ENCODE peak calls at places on chromosome 22, in seven cellular contexts. O is SK-N-SH, V is AG10803, R is choroid plexus epithelial cell, A is natural killer cell, B is left ventricle myocardium inferior, X is MCF 10A. H is an unnamed sample.

GRCh38 chr22:46612904-46613605 is 7.1 kb upstream of the GRAMD4 start:
- DNase-seq in O (peak; percentile 90), V (no peak), R (no peak), A (peak; percentile 27), B (peak; percentile 42), X (no peak), H (no peak)

GRCh38 chr22:33476716-33477115 is 418.5 kb upstream of the SYN3 start:
- DNase-seq in O (no peak), V (peak; percentile 36), R (peak; percentile 4), A (no peak), B (no peak), X (no peak), H (no peak)

GRCh38 chr22:41947181-41948080 is 479 bp upstream of the CENPM start:
- DNase-seq in O (no peak), V (no peak), R (no peak), A (no peak), B (no peak), X (no peak), H (no peak)

GRCh38 chr22:44574057-44574456 is 76.0 kb upstream of the RTL6 start:
- DNase-seq in O (no peak), V (peak; percentile 88), R (no peak), A (no peak), B (no peak), X (peak; percentile 96), H (no peak)

GRCh38 chr22:17578129-17578754 is 14.9 kb downstream of the SLC25A18 start:
- DNase-seq in O (no peak), V (peak; percentile 76), R (peak; percentile 53), A (no peak), B (peak; percentile 59), X (peak; percentile 61), H (no peak)

GRCh38 chr22:45083659-45084305 is 74.0 kb upstream of the PHF21B start:
- DNase-seq in O (no peak), V (peak; percentile 69), R (no peak), A (no peak), B (no peak), X (peak; percentile 63), H (peak; percentile 35)

GRCh38 chr22:24741357-24741756 is 33.2 kb downstream of the PIWIL3 start:
- DNase-seq in O (no peak), V (no peak), R (no peak), A (no peak), B (no peak), X (no peak), H (no peak)

GRCh38 chr22:38943181-38943580 is 14.2 kb upstream of the APOBEC3A start:
- DNase-seq in O (no peak), V (no peak), R (no peak), A (no peak), B (no peak), X (no peak), H (no peak)

GRCh38 chr22:46105494-46106278 is 44.6 kb upstream of the PPARA start:
- DNase-seq in O (no peak), V (peak; percentile 95), R (peak; percentile 66), A (no peak), B (peak; percentile 46), X (peak; percentile 89), H (no peak)

GRCh38 chr22:31103111-31103510 is 4.3 kb downstream of the SELENOM start:
- DNase-seq in O (no peak), V (no peak), R (no peak), A (no peak), B (no peak), X (no peak), H (no peak)

GRCh38 chr22:20510811-20511577 is 3.6 kb downstream of the MED15 start:
- DNase-seq in O (no peak), V (no peak), R (no peak), A (no peak), B (no peak), X (peak; percentile 36), H (no peak)

DNA sequence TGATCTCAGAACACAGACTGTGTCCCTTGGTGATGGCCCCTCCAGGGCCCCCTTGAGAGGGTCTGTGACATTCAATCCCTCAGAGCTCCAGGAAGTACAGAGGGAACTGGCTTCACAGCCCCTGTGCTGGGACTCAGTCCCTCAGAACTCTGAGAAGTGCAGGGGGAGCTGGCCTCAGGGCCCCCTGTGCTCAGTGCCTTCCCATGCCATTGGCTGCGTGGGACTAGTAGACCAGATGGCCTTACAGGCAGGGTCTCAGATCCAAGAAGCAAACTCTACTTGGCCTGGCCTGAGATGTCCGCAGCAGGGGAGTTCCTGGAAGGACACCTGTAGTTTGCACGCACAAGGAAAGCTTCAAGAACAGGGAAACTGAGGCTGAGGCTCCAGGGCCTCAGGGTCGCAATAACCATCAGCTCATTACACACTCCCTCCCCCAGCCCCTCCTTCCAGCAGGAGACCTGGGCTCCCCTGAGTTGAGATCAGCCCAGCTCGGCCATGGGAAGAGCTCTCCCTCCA is 138.4 kb downstream of the BRD1 start:
- DNase-seq in O (no peak), V (no peak), R (no peak), A (no peak), B (no peak), X (no peak), H (no peak)
- TF ChIP-seq CTCF in O (no peak), V (no peak), R (no peak), A (no peak), B (no peak), X (no peak), H (no peak)

GRCh38 chr22:50641696-50642607 is 14.0 kb upstream of the ARSA start:
- DNase-seq in O (no peak), V (peak; percentile 32), R (peak; percentile 74), A (no peak), B (no peak), X (no peak), H (no peak)
- TF ChIP-seq CTCF in O (no peak), V (peak; percentile 45), R (peak; percentile 77), A (no peak), B (peak; percentile 57), X (no peak), H (peak; percentile 26)

GRCh38 chr22:35315141-35315854 is 15.6 kb downstream of the TOM1 start:
- DNase-seq in O (no peak), V (peak; percentile 37), R (no peak), A (no peak), B (peak; percentile 52), X (no peak), H (no peak)

GRCh38 chr22:35317680-35318290 is 18.1 kb downstream of the TOM1 start:
- DNase-seq in O (no peak), V (no peak), R (no peak), A (no peak), B (no peak), X (no peak), H (no peak)

GRCh38 chr22:35318346-35319215 is 18.9 kb downstream of the TOM1 start:
- DNase-seq in O (no peak), V (no peak), R (no peak), A (no peak), B (no peak), X (no peak), H (no peak)

GRCh38 chr22:35314161-35314942 is 14.7 kb downstream of the TOM1 start:
- DNase-seq in O (no peak), V (no peak), R (no peak), A (no peak), B (no peak), X (peak; percentile 21), H (no peak)

GRCh38 chr22:35315855-35316745 is 16.4 kb downstream of the TOM1 start:
- DNase-seq in O (no peak), V (no peak), R (no peak), A (no peak), B (peak; percentile 76), X (no peak), H (no peak)
- TF ChIP-seq CTCF in O (no peak), V (no peak), R (no peak), A (no peak), B (no peak), X (no peak), H (no peak)

GRCh38 chr22:37634505-37635002 is 4.9 kb upstream of the SH3BP1 start:
- DNase-seq in O (peak; percentile 68), V (no peak), R (no peak), A (no peak), B (no peak), X (no peak), H (no peak)
- TF ChIP-seq CTCF in O (peak; percentile 35), V (peak; percentile 29), R (peak; percentile 44), A (no peak), B (no peak), X (peak; percentile 8), H (peak; percentile 10)

H was measured in HFF-Myc.